ENCODE peak calls at places on chromosome 6, in five cellular contexts. V, Y, N, J and Z are unnamed samples.

GRCh38 chr6:169851641-169852503 is 100.5 kb downstream of the ERMARD start:
- DNase-seq in V (no peak), Y (peak), N (no peak), J (no peak), Z (no peak)

GRCh38 chr6:29753309-29753644 is 30.0 kb downstream of the HLA-F start:
- DNase-seq in V (no peak), Y (no peak), N (no peak), J (no peak), Z (no peak)

GRCh38 chr6:155883741-155884140 is 428.1 kb upstream of the NOX3 start:
- DNase-seq in V (no peak), Y (no peak), N (no peak), J (no peak), Z (no peak)

GRCh38 chr6:159020011-159020410 is 20.0 kb upstream of the RSPH3 start:
- DNase-seq in V (no peak), Y (no peak), N (no peak), J (no peak), Z (no peak)

GRCh38 chr6:163165922-163166321 is 248.6 kb upstream of the QKI start:
- DNase-seq in V (no peak), Y (no peak), N (no peak), J (no peak), Z (no peak)

GRCh38 chr6:81950877-81951276 is 198.4 kb upstream of the TENT5A start:
- DNase-seq in V (no peak), Y (no peak), N (no peak), J (no peak), Z (no peak)

GRCh38 chr6:127907960-127908640 is 7.2 kb upstream of the THEMIS start:
- DNase-seq in V (no peak), Y (no peak), N (no peak), J (no peak), Z (no peak)

GRCh38 chr6:106181664-106182418 is 95.7 kb downstream of the PRDM1 start:
- DNase-seq in V (no peak), Y (no peak), N (peak), J (no peak), Z (no peak)

GRCh38 chr6:157287923-157288322 is 35.4 kb downstream of the TMEM242 start:
- DNase-seq in V (no peak), Y (no peak), N (no peak), J (no peak), Z (no peak)

GRCh38 chr6:42141603-42142117 is 760 bp downstream of the C6orf132 start:
- DNase-seq in V (no peak), Y (no peak), N (no peak), J (no peak), Z (no peak)